ENCODE peak calls at places on chromosomes 1 and 21, in ten cellular contexts. Y is cardiac fibroblast; Z is KG1; K is activated naive CD4-positive, alpha-beta T cell treated with Interleukin-2 at 50 U/mL for 16 hours; R is COR-L47; M is C1 segment of cervical spinal cord; S is amniotic epithelial cell; W is CD8-positive, alpha-beta T cell; N is T-helper 2 cell; Q is right lobe of liver. U is an unnamed sample.

GRCh38 chr1:236502972-236503639 is 20.7 kb upstream of the LGALS8 start:
- DNase-seq in Q (peak), W (no peak), Z (no peak), M (peak), S (peak), K (no peak), Y (peak), N (no peak), R (peak), U (peak)

GRCh38 chr1:154352581-154353459 is 27.5 kb downstream of the ATP8B2 start:
- DNase-seq in N (peak), Y (peak), Z (peak), R (no peak), Q (peak), K (peak), M (no peak), W (peak), S (peak), U (peak)

GRCh38 chr1:152495066-152495675 is 15.4 kb upstream of the LCE5A start:
- DNase-seq in Z (no peak), W (no peak), R (no peak), Q (no peak), S (peak), M (no peak), K (no peak), N (no peak), Y (peak), U (peak)

GRCh38 chr1:117753652-117754051 is 147.8 kb downstream of the TENT5C start:
- DNase-seq in S (peak), R (no peak), W (no peak), M (no peak), Q (no peak), Y (peak), Z (no peak), K (no peak), N (no peak), U (no peak)

GRCh38 chr1:7962636-7963377 is 1.3 kb downstream of the PARK7 start:
- DNase-seq in N (no peak), W (no peak), M (no peak), S (no peak), R (no peak), Y (no peak), Q (no peak), K (no peak), Z (no peak), U (no peak)

GRCh38 chr21:46567348-46567747 is 37.5 kb downstream of the S100B start:
- DNase-seq in K (no peak), S (no peak), Z (no peak), Q (no peak), M (no peak), W (no peak), R (no peak), N (no peak), Y (no peak), U (no peak)

GRCh38 chr1:27135920-27136551 is 18.9 kb downstream of the SLC9A1 start:
- DNase-seq in Y (no peak), S (no peak), W (no peak), M (no peak), K (peak), Z (no peak), N (no peak), R (no peak), Q (no peak), U (no peak)

GRCh38 chr1:18554597-18554996 is 73.9 kb downstream of the KLHDC7A start:
- DNase-seq in Y (no peak), R (no peak), Z (no peak), N (no peak), M (no peak), W (no peak), Q (no peak), K (no peak), S (no peak), U (no peak)

GRCh38 chr1:163161841-163162240 is 40.9 kb downstream of the RGS5 start:
- DNase-seq in Q (no peak), S (no peak), M (no peak), Z (no peak), W (no peak), K (no peak), Y (no peak), N (no peak), R (no peak), U (no peak)

GRCh38 chr21:45541221-45542039 is 810 bp downstream of the SLC19A1 start:
- DNase-seq in Z (peak), M (no peak), Q (peak), N (peak), R (peak), W (peak), Y (peak), K (peak), S (peak), U (peak)

GRCh38 chr1:228315945-228316588 is 90.6 kb downstream of the TRIM11 start:
- DNase-seq in R (no peak), Y (no peak), Z (no peak), Q (peak), M (no peak), K (no peak), S (no peak), W (no peak), N (no peak), U (no peak)

GRCh38 chr1:185984113-185984836 is 250.1 kb downstream of the HMCN1 start:
- DNase-seq in Z (no peak), N (no peak), W (no peak), K (no peak), S (peak), M (no peak), R (no peak), Y (peak), Q (no peak), U (no peak)

GRCh38 chr1:161921990-161922389 is 101.7 kb downstream of the OLFML2B start:
- DNase-seq in M (no peak), W (no peak), Q (no peak), N (no peak), Y (peak), K (no peak), R (no peak), Z (no peak), S (peak), U (no peak)

GRCh38 chr21:38905751-38906150 is 100.0 kb downstream of the ETS2 start:
- DNase-seq in M (no peak), R (no peak), Y (no peak), N (no peak), Q (no peak), K (no peak), W (no peak), S (no peak), Z (no peak), U (no peak)

GRCh38 chr21:45129231-45129923 is 55.0 kb downstream of the ADARB1 start:
- DNase-seq in W (no peak), S (no peak), K (no peak), R (no peak), Y (peak), N (no peak), Q (no peak), Z (no peak), M (no peak), U (no peak)

GRCh38 chr1:154179951-154180687 is 11.8 kb downstream of the TPM3 start:
- DNase-seq in Y (no peak), Q (no peak), N (no peak), S (no peak), Z (peak), M (no peak), W (no peak), K (no peak), R (no peak), U (peak)

GRCh38 chr1:243748706-243749283 is 101.2 kb downstream of the AKT3 start:
- DNase-seq in K (no peak), Y (peak), N (no peak), R (peak), S (peak), M (no peak), Z (peak), Q (no peak), W (no peak), U (peak)

GRCh38 chr1:43229831-43230780 is 39.7 kb upstream of the TMEM125 start:
- DNase-seq in S (no peak), Q (no peak), M (no peak), Y (no peak), W (no peak), K (no peak), N (no peak), R (no peak), Z (no peak), U (no peak)

GRCh38 chr21:42558846-42559245 is 45.2 kb downstream of the SLC37A1 start:
- DNase-seq in Y (no peak), Q (peak), W (no peak), S (no peak), N (no peak), Z (no peak), K (no peak), M (no peak), R (no peak), U (no peak)

GRCh38 chr1:246417813-246418564 is 89.1 kb downstream of the SMYD3 start:
- DNase-seq in S (no peak), K (no peak), Q (no peak), W (no peak), R (no peak), N (no peak), Y (no peak), Z (no peak), M (no peak), U (no peak)

GRCh38 chr1:50369008-50369634 is 54.1 kb downstream of the DMRTA2 start:
- DNase-seq in Z (no peak), M (no peak), N (no peak), S (no peak), Y (no peak), R (no peak), Q (no peak), W (no peak), K (no peak), U (no peak)

GRCh38 chr1:153598309-153599172 is 14.4 kb downstream of the S100A16 start:
- DNase-seq in S (no peak), W (no peak), Z (peak), R (peak), K (no peak), Q (no peak), Y (peak), N (no peak), M (no peak), U (no peak)

GRCh38 chr1:84259376-84259775 is 42.1 kb upstream of the SAMD13 start:
- DNase-seq in R (peak), Y (no peak), Q (no peak), N (no peak), Z (no peak), W (no peak), K (no peak), M (no peak), S (no peak), U (no peak)

GRCh38 chr1:33005812-33006465 is 30.7 kb downstream of the AK2 start:
- DNase-seq in Y (peak), Z (no peak), N (no peak), Q (no peak), R (no peak), S (peak), M (no peak), W (no peak), K (no peak), U (no peak)

GRCh38 chr1:214568328-214568727 is 16.9 kb upstream of the PTPN14 start:
- DNase-seq in S (no peak), R (no peak), K (no peak), N (no peak), Z (no peak), Q (no peak), W (no peak), M (no peak), Y (peak), U (no peak)

GRCh38 chr1:149936076-149936991 is at the start of gene MTMR11:
- DNase-seq in Z (no peak), S (peak), K (no peak), Q (no peak), Y (peak), R (no peak), M (no peak), W (no peak), N (no peak), U (no peak)

GRCh38 chr1:51519857-51520699 is 1.0 kb upstream of the EPS15 start:
- DNase-seq in M (no peak), Z (no peak), K (no peak), Q (no peak), Y (peak), W (no peak), R (no peak), N (no peak), S (peak), U (no peak)

GRCh38 chr1:234851450-234852438 is 241.8 kb upstream of the IRF2BP2 start:
- DNase-seq in N (no peak), Z (no peak), Q (peak), Y (peak), R (no peak), W (no peak), K (no peak), S (peak), M (no peak), U (peak)

GRCh38 chr1:201119206-201119814 is 7.1 kb upstream of the CACNA1S start:
- DNase-seq in W (peak), Y (peak), Z (no peak), S (peak), R (no peak), M (no peak), Q (no peak), K (peak), N (peak), U (no peak)

U was measured in Caco-2.